ENCODE peak calls at places on chromosomes 16 and 17, in five cellular contexts. K is Calu3, T is RWPE1, Q is neural crest cell, P is fibroblast of lung. L is an unnamed sample.

GRCh38 chr17:41692722-41693521 is 4.2 kb downstream of the EIF1 start:
- DNase-seq in P (no peak), Q (no peak), T (no peak), K (no peak), L (no peak)

GRCh38 chr17:3888343-3889171 is 4.3 kb downstream of the CAMKK1 start:
- DNase-seq in P (peak), K (peak), T (peak), Q (no peak), L (no peak)

GRCh38 chr16:76389126-76389525 is 111.9 kb downstream of the CNTNAP4 start:
- DNase-seq in Q (no peak), K (no peak), T (no peak), P (peak), L (no peak)

GRCh38 chr17:32998893-32999240 is 7.2 kb downstream of the SPACA3 start:
- DNase-seq in K (no peak), T (no peak), Q (no peak), P (peak), L (no peak)

GRCh38 chr16:67101683-67102082 is 8.1 kb upstream of the PHAF1 start:
- DNase-seq in Q (no peak), T (no peak), P (no peak), K (no peak), L (no peak)

GRCh38 chr17:40121191-40121885 is 433 bp upstream of the MSL1 start:
- DNase-seq in Q (peak), K (peak), P (peak), T (peak), L (peak)

GRCh38 chr17:40611840-40612509 is 35.6 kb downstream of the SMARCE1 start:
- DNase-seq in T (no peak), K (no peak), P (no peak), Q (no peak), L (no peak)

GRCh38 chr16:20327444-20328041 is at the start of gene GP2:
- DNase-seq in Q (no peak), K (no peak), T (no peak), P (no peak), L (no peak)

DNA sequence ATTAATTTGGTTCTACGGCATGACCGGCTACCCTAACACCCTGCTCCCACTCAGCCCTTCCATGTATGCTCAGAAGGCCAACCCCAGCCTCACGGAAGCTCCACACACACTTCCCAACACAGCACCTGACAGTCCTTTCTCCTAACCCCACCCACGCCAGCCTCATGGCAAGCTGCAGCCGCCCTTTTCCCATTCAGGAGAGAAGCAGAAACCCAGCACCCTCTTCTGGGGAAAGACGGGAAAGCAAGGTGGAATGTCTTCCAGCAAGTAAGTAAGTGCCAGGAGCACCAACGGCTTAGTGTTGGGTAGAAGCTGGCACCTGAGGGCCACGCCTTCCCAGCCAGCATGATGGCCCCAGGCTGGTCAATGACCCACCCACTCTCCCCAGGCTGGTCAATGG is 32.1 kb downstream of the ABR start:
- DNase-seq in P (peak), K (peak), T (peak), Q (peak), L (peak)
- TF ChIP-seq CTCF in P (peak), K (peak), T (peak), Q (peak), L (no peak)

DNA sequence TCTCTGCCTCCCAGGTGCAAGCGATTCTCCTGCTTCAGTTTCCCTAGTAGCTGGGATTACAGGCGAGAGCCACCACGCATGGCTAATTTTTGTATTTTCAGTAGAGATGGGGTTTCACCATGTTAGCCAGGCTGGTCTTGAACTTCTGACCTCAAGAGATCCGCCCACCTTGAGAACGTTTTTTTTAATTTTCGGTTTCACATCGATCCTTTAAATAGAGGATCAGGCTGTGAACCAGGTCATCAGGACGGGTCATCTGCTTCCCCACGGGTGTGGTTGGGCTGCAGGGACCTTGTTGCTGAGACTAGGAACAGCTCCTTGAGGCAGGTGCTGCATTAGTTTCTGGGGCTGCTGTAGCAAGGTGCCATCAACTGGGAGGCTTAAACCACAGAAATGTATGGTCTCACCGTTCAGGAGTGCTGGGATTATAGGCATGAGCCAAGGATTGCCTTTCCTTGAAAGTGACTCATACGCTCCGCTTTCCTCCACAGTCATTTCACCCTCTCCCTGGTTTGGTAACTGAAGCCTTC is 7.9 kb upstream of the NAGPA start:
- DNase-seq in P (no peak), K (no peak), Q (no peak), T (peak), L (no peak)
- TF ChIP-seq CTCF in P (no peak), K (no peak), Q (no peak), T (no peak), L (no peak)

GRCh38 chr17:75412455-75413317 is 7.2 kb upstream of the GRB2 start:
- DNase-seq in T (peak), K (peak), Q (peak), P (peak), L (peak)
- TF ChIP-seq CTCF in T (peak), K (peak), Q (peak), P (peak), L (peak)

DNA sequence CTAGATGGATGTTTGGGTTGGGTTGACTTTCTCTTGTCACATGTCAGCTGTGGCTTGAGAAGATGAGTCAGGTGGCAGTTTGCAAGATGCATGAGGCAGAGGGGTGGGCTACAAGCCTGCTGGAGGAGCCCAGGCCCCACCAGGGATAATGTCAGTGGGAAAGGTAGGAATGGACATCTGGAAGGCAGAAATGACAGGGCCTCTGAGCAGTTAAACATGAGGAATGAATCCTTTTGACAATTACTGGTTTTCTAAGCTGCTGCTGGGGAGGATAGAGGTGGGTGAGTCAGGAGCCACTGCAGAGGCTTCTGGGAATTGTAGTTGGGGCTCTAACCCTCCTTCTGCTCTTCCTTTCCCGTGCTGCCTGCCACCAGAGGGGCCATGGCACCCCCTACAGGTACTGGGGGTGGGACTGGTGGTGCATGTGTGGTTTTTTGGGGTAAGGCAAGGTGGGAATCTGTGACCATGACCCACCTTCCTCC is 15.7 kb downstream of the SLC52A1 start:
- DNase-seq in T (peak), P (no peak), Q (no peak), K (no peak), L (no peak)
- TF ChIP-seq CTCF in T (no peak), P (no peak), Q (no peak), K (no peak), L (no peak)

GRCh38 chr16:79792952-79793351 is 192.4 kb upstream of the MAF start:
- DNase-seq in K (no peak), Q (no peak), T (no peak), P (peak), L (no peak)
- TF ChIP-seq CTCF in K (no peak), Q (no peak), T (no peak), P (no peak), L (no peak)